ENCODE peak calls at places on chromosome 16, in ten cellular contexts. Q is heart left ventricle, Y is stomach, J is IMR-90, H is A549, E is Peyer's patch, W is esophagus muscularis mucosa, A is body of pancreas, Z is adrenal gland, U is tibial nerve. C is an unnamed sample. For H3K4me1, the result is how much of the 10 kb centered on the place peaks cover.

GRCh38 chr16:88442435-88442810 is 10.7 kb upstream of the ZFPM1 start:
- DNase-seq in Q (no peak), Y (no peak), J (no peak), H (no peak), E (no peak), W (no peak), A (no peak), Z (no peak), U (no peak), C (no peak)

GRCh38 chr16:58377932-58378331 is 14.3 kb upstream of the GINS3 start:
- DNase-seq in Q (no peak), Y (no peak), J (no peak), H (no peak), E (no peak), W (no peak), A (no peak), Z (no peak), U (no peak), C (no peak)

GRCh38 chr16:7792346-7792745 is 459.7 kb downstream of the RBFOX1 start:
- DNase-seq in Q (no peak), Y (no peak), J (no peak), H (no peak), E (no peak), W (peak), A (no peak), Z (no peak), U (no peak), C (no peak)

GRCh38 chr16:55225972-55226542 is 97.9 kb upstream of the IRX6 start:
- DNase-seq in Q (no peak), Y (no peak), J (no peak), H (no peak), E (no peak), W (peak), A (no peak), Z (no peak), U (no peak), C (no peak)

GRCh38 chr16:73285336-73285735 is 237.4 kb upstream of the ZFHX3 start:
- DNase-seq in Q (no peak), Y (no peak), J (no peak), H (no peak), E (no peak), W (no peak), A (no peak), Z (no peak), U (no peak), C (no peak)

GRCh38 chr16:72443809-72444208 is 271.9 kb upstream of the PMFBP1 start:
- DNase-seq in Q (no peak), Y (no peak), J (peak), H (no peak), E (no peak), W (no peak), A (no peak), Z (no peak), U (no peak), C (no peak)

GRCh38 chr16:50547340-50547865 is 793 bp upstream of the NKD1 start:
- DNase-seq in Q (no peak), Y (peak), J (no peak), H (peak), E (peak), W (no peak), A (peak), Z (peak), U (no peak), C (peak)

GRCh38 chr16:10622036-10622921 is 41.9 kb upstream of the EMP2 start:
- DNase-seq in Q (peak), Y (no peak), J (no peak), H (no peak), E (no peak), W (no peak), A (no peak), Z (no peak), U (no peak), C (no peak)

GRCh38 chr16:88295526-88296436 is 87.0 kb upstream of the ZNF469 start:
- DNase-seq in Q (no peak), Y (no peak), J (no peak), H (no peak), E (no peak), W (no peak), A (no peak), Z (no peak), U (no peak), C (no peak)

GRCh38 chr16:50152386-50152806 is 710 bp upstream of the TENT4B start:
- DNase-seq in Q (no peak), Y (peak), J (no peak), H (peak), E (peak), W (no peak), A (peak), Z (peak), U (no peak), C (peak)

GRCh38 chr16:64012166-64012565 is 1109.7 kb downstream of the CDH11 start:
- DNase-seq in Q (no peak), Y (no peak), J (no peak), H (no peak), E (no peak), W (no peak), A (no peak), Z (no peak), U (no peak), C (no peak)

GRCh38 chr16:54594646-54595381 is 308.2 kb upstream of the IRX3 start:
- DNase-seq in Q (no peak), Y (no peak), J (no peak), H (no peak), E (no peak), W (peak), A (no peak), Z (no peak), U (no peak), C (no peak)

GRCh38 chr16:88920618-88921602 is 54.5 kb upstream of the PABPN1L start:
- DNase-seq in Q (peak), Y (peak), J (peak), H (no peak), E (peak), W (peak), A (peak), Z (peak), U (peak), C (peak)

GRCh38 chr16:89308391-89309333 is 91.2 kb downstream of the ZNF778 start:
- DNase-seq in Q (peak), Y (no peak), J (no peak), H (no peak), E (no peak), W (no peak), A (no peak), Z (no peak), U (no peak), C (no peak)

GRCh38 chr16:66309-67182 is 5.9 kb downstream of the RHBDF1 start:
- DNase-seq in Q (peak), Y (no peak), J (no peak), H (no peak), E (no peak), W (no peak), A (no peak), Z (no peak), U (no peak), C (no peak)

GRCh38 chr16:58638148-58639036 is 8.8 kb upstream of the CNOT1 start:
- DNase-seq in Q (peak), Y (peak), J (peak), H (peak), E (no peak), W (peak), A (peak), Z (peak), U (no peak), C (peak)

GRCh38 chr16:86509759-86510464 is 415 bp upstream of the FOXF1 start:
- DNase-seq in Q (peak), Y (peak), J (peak), H (no peak), E (peak), W (peak), A (peak), Z (no peak), U (no peak), C (peak)

GRCh38 chr16:20280259-20280658 is 47.1 kb downstream of the GP2 start:
- DNase-seq in Q (no peak), Y (no peak), J (no peak), H (no peak), E (no peak), W (no peak), A (no peak), Z (no peak), U (no peak), C (no peak)

GRCh38 chr16:7456221-7456620 is 123.6 kb downstream of the RBFOX1 start:
- DNase-seq in Q (no peak), Y (no peak), J (no peak), H (no peak), E (no peak), W (no peak), A (no peak), Z (no peak), U (no peak), C (no peak)

GRCh38 chr16:28191364-28191985 is 20.3 kb downstream of the XPO6 start:
- DNase-seq in Q (no peak), Y (no peak), J (no peak), H (no peak), E (no peak), W (no peak), A (no peak), Z (no peak), U (no peak), C (no peak)

GRCh38 chr16:86865866-86866675 is 287.7 kb downstream of the FOXL1 start:
- DNase-seq in Q (peak), Y (no peak), J (peak), H (no peak), E (no peak), W (no peak), A (no peak), Z (peak), U (no peak), C (no peak)

GRCh38 chr16:71671165-71671564 is 45.2 kb downstream of the MARVELD3 start:
- DNase-seq in Q (no peak), Y (no peak), J (no peak), H (no peak), E (no peak), W (no peak), A (no peak), Z (no peak), U (no peak), C (no peak)

GRCh38 chr16:89364603-89365002 is 125.8 kb downstream of the ANKRD11 start:
- DNase-seq in Q (no peak), Y (peak), J (peak), H (no peak), E (no peak), W (no peak), A (peak), Z (no peak), U (no peak), C (no peak)

GRCh38 chr16:87778476-87778829 is 12.7 kb upstream of the KLHDC4 start:
- DNase-seq in Q (no peak), Y (no peak), J (no peak), H (no peak), E (no peak), W (no peak), A (no peak), Z (no peak), U (no peak), C (no peak)

GRCh38 chr16:88505405-88506082 is 52.5 kb downstream of the ZFPM1 start:
- DNase-seq in Q (peak), Y (peak), J (no peak), H (peak), E (peak), W (no peak), A (peak), Z (peak), U (no peak), C (no peak)

GRCh38 chr16:21685034-21685455 is 21.3 kb downstream of the OTOA start:
- DNase-seq in Q (no peak), Y (no peak), J (no peak), H (no peak), E (no peak), W (no peak), A (no peak), Z (no peak), U (no peak), C (no peak)

GRCh38 chr16:75626806-75627205 is 3.7 kb upstream of the ADAT1 start:
- DNase-seq in Q (no peak), Y (no peak), J (no peak), H (no peak), E (no peak), W (no peak), A (no peak), Z (no peak), U (no peak), C (no peak)

GRCh38 chr16:22220714-22221113 is 14.6 kb downstream of the EEF2K start:
- DNase-seq in Q (peak), Y (peak), J (no peak), H (no peak), E (no peak), W (no peak), A (no peak), Z (peak), U (no peak), C (no peak)

GRCh38 chr16:1208239-1208830 is 16.7 kb downstream of the TPSG1 start:
- DNase-seq in Q (no peak), Y (no peak), J (no peak), H (no peak), E (no peak), W (no peak), A (no peak), Z (no peak), U (no peak), C (no peak)

GRCh38 chr16:13379266-13379665 is 477.9 kb downstream of the SHISA9 start:
- DNase-seq in Q (no peak), Y (no peak), J (no peak), H (no peak), E (no peak), W (no peak), A (no peak), Z (no peak), U (no peak), C (no peak)

GRCh38 chr16:19737306-19737975 is 19.4 kb downstream of the IQCK start:
- DNase-seq in Q (peak), Y (no peak), J (no peak), H (no peak), E (no peak), W (no peak), A (no peak), Z (no peak), U (no peak), C (no peak)

GRCh38 chr16:89409161-89409711 is 81.1 kb downstream of the ANKRD11 start:
- DNase-seq in Q (no peak), Y (no peak), J (peak), H (no peak), E (peak), W (no peak), A (no peak), Z (no peak), U (no peak), C (no peak)

GRCh38 chr16:3152273-3153076 is 17.6 kb downstream of the ZNF213 start:
- DNase-seq in Q (peak), Y (peak), J (peak), H (peak), E (peak), W (peak), A (peak), Z (peak), U (peak), C (peak)

GRCh38 chr16:3152022-3152272 is 17.1 kb downstream of the ZNF213 start:
- DNase-seq in Q (no peak), Y (no peak), J (no peak), H (no peak), E (no peak), W (no peak), A (no peak), Z (no peak), U (no peak), C (no peak)

GRCh38 chr16:3149193-3149530 is 14.3 kb downstream of the ZNF213 start:
- DNase-seq in Q (no peak), Y (no peak), J (no peak), H (no peak), E (no peak), W (no peak), A (no peak), Z (no peak), U (no peak), C (no peak)

GRCh38 chr16:3149630-3150345 is 15.0 kb downstream of the ZNF213 start:
- DNase-seq in Q (peak), Y (peak), J (peak), H (peak), E (peak), W (no peak), A (peak), Z (peak), U (no peak), C (peak)

DNA sequence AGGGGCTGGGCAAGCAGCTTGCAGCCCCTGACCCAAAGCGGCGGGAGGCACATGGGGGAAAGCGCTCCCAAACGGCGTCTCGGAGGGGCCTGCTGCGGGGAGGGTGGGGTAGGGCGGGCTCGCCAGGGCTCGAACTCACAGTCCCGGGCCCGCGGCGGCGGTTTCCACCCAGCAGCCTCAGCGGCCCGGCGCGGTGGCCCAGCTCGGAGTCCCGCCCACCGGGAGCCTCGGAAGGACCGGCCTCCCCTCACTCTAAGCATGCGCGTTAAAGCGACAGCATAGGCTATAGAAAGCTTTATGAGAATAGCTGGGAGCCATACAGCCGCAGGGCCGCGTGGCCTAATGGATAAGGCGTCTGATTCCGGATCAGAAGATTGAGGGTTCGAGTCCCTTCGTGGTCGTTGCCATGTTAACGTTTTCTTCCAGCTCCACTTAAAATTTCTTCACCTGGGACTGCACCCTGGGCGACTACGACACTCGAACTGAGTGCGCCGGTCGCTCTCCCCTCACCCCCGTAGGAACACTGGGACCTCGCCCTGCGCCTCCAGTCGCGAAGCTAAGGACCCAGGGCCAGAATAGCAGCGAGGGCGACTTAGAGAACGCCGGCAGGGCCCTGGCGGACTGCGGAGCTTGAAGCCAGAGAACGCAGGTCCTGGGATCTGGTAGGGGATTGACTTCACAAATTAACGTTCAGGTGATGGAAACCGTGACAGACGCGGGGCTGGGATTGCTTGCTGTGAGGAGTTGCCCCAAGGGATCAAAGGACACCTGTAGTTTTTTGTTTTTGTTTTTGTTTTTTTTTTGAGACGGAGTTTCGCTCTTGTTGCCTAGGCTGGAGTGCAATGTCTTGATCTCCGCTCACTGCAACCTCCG is 15.8 kb downstream of the ZNF213 start:
- DNase-seq in Q (peak), Y (peak), J (peak), H (peak), E (peak), W (peak), A (peak), Z (peak), U (peak), C (peak)
- TF ChIP-seq POLR2A in Q (no peak), Y (no peak), J (no peak), H (no peak), E (peak), W (no peak), A (peak), Z (no peak), U (no peak), C (no peak)

GRCh38 chr16:11707679-11708197 is 34.9 kb downstream of the TXNDC11 start:
- DNase-seq in Q (no peak), Y (no peak), J (no peak), H (no peak), E (no peak), W (no peak), A (no peak), Z (no peak), U (no peak), C (no peak)

GRCh38 chr16:11711662-11712061 is 31.0 kb downstream of the TXNDC11 start:
- DNase-seq in Q (no peak), Y (no peak), J (no peak), H (no peak), E (no peak), W (no peak), A (no peak), Z (no peak), U (no peak), C (no peak)

GRCh38 chr16:11705311-11705710 is 37.1 kb downstream of the SNN start:
- DNase-seq in Q (no peak), Y (no peak), J (no peak), H (no peak), E (no peak), W (no peak), A (no peak), Z (no peak), U (no peak), C (no peak)

GRCh38 chr16:11706180-11706742 is 36.4 kb downstream of the TXNDC11 start:
- DNase-seq in Q (peak), Y (peak), J (peak), H (no peak), E (no peak), W (no peak), A (peak), Z (no peak), U (no peak), C (no peak)

DNA sequence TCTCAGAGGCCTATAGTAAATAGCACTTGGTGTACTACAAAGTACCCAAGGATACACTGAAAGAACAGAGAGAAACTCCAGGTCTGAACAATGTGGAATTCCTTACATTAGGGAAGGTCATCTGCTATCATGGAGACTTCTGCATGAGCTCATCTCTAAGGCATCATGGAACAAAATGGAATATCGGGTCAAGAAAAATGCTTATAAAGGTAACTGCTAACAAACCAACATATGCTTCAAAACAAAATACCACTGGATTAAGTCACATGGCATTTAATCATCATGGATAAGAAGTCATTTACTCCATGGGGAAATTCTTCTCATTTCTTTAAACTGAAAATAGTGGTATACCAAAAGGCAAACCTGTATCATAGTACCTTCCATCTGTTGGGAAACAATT is 34.2 kb downstream of the TXNDC11 start:
- DNase-seq in Q (no peak), Y (no peak), J (peak), H (no peak), E (no peak), W (no peak), A (no peak), Z (no peak), U (no peak), C (no peak)
- H3K4me1 ChIP-seq in Q (under half), Y (half or more), J (under half), H (under half), E (under half), W (under half), A (under half), Z (under half), U (under half), C (under half)

DNA sequence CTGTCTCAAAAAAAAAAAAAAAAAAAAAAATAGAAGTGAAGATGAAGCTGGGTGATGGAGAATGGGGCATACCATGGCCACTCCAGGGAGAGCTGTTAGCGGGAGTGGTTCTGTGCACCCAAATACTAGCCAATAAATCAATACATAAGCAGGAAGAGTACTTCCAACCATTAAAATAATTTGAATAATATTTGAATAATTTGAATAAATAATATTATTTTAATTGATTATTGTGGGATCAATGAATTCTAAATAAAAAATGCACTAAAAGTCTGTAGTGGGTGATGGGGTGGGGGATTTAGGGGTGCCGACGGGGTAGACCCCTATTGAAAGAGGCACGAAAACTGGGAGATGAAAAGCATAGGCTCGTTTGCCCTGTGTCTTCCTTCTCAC is 41.4 kb upstream of the CMIP start:
- DNase-seq in Q (no peak), Y (no peak), J (no peak), H (no peak), E (no peak), W (no peak), A (no peak), Z (no peak), U (no peak), C (no peak)
- H3K4me3 ChIP-seq in Q (peak), Y (no peak), J (no peak), H (no peak), E (no peak), W (no peak), A (no peak), Z (no peak), U (no peak), C (no peak)

GRCh38 chr16:84726079-84726669 is 26.4 kb downstream of the USP10 start:
- DNase-seq in Q (peak), Y (peak), J (peak), H (peak), E (peak), W (peak), A (peak), Z (peak), U (peak), C (peak)
- TF ChIP-seq POLR2A in Q (no peak), Y (no peak), J (no peak), H (no peak), E (no peak), W (no peak), A (no peak), Z (no peak), U (no peak), C (no peak)

GRCh38 chr16:52113812-52114211 is 433.1 kb downstream of the TOX3 start:
- DNase-seq in Q (no peak), Y (no peak), J (no peak), H (no peak), E (no peak), W (no peak), A (no peak), Z (no peak), U (no peak), C (no peak)
- H3K4me1 ChIP-seq in Q (under half), Y (under half), J (under half), H (under half), E (under half), W (under half), A (under half), Z (under half), U (under half), C (under half)

C was measured in uterus.